ENCODE peak calls at places on chromosomes 6 and 20, in seven cellular contexts. T is neural progenitor cell; D is CD4-positive, alpha-beta T cell; I is sigmoid colon; L is WERI-Rb-1; F is thoracic aorta; C is AG04450. R is an unnamed sample.

GRCh38 chr6:137724495-137725211 is 142.4 kb upstream of the TNFAIP3 start:
- DNase-seq in T (no peak), C (no peak), F (no peak), D (no peak), I (peak; percentile 67), L (no peak), R (no peak)

GRCh38 chr20:57505991-57506390 is 18.9 kb downstream of the CTCFL start:
- DNase-seq in L (no peak), D (no peak), T (no peak), F (no peak), C (no peak), I (no peak), R (no peak)

GRCh38 chr6:158629376-158630221 is 14.9 kb downstream of the DYNLT1 start:
- DNase-seq in L (peak; percentile 56), T (peak; percentile 40), C (no peak), I (no peak), F (no peak), D (peak; percentile 39), R (no peak)

GRCh38 chr6:64683682-64684081 is 1023.3 kb downstream of the EYS start:
- DNase-seq in D (no peak), C (no peak), I (no peak), F (no peak), T (peak; percentile 43), L (no peak), R (no peak)

GRCh38 chr6:15317934-15318902 is 72.3 kb downstream of the JARID2 start:
- DNase-seq in F (no peak), C (no peak), D (no peak), T (peak; percentile 68), L (no peak), I (no peak), R (no peak)

GRCh38 chr6:34235605-34236422 is 859 bp upstream of the HMGA1 start:
- DNase-seq in C (no peak), F (no peak), D (peak; percentile 63), T (peak; percentile 96), L (peak; percentile 34), I (peak; percentile 78), R (no peak)

GRCh38 chr20:10649817-10650200 is 24.0 kb downstream of the JAG1 start:
- DNase-seq in C (no peak), F (no peak), I (no peak), T (no peak), D (no peak), L (no peak), R (no peak)

GRCh38 chr20:7629880-7630279 is 310.4 kb downstream of the HAO1 start:
- DNase-seq in C (no peak), D (no peak), I (no peak), T (no peak), F (no peak), L (no peak), R (no peak)

GRCh38 chr6:151389640-151390275 is 1.6 kb downstream of the ZBTB2 start:
- DNase-seq in D (no peak), L (peak; percentile 35), F (peak; percentile 24), C (no peak), T (peak; percentile 72), I (peak; percentile 86), R (no peak)

GRCh38 chr6:89379281-89379680 is 26.8 kb upstream of the UBE2J1 start:
- DNase-seq in I (no peak), L (no peak), F (no peak), D (no peak), C (no peak), T (no peak), R (no peak)

GRCh38 chr6:78947529-78947928 is 80.2 kb downstream of the IRAK1BP1 start:
- DNase-seq in C (peak; percentile 15), D (no peak), T (no peak), F (no peak), L (no peak), I (no peak), R (no peak)

GRCh38 chr20:57856658-57857057 is 146.8 kb upstream of the PMEPA1 start:
- DNase-seq in T (no peak), F (no peak), L (no peak), D (peak; percentile 12), I (peak; percentile 22), C (no peak), R (no peak)

GRCh38 chr20:49045440-49046086 is 549 bp upstream of the CSE1L start:
- DNase-seq in L (no peak), C (no peak), D (no peak), F (no peak), I (peak; percentile 73), T (no peak), R (no peak)

GRCh38 chr20:16732506-16733152 is 2.8 kb downstream of the SNRPB2 start:
- DNase-seq in D (no peak), F (no peak), T (no peak), L (no peak), I (no peak), C (no peak), R (no peak)

GRCh38 chr6:166420351-166420750 is 37.6 kb upstream of the MPC1 start:
- DNase-seq in D (no peak), L (no peak), T (no peak), I (no peak), F (no peak), C (no peak), R (no peak)

GRCh38 chr6:125066140-125066539 is 87.4 kb upstream of the TPD52L1 start:
- DNase-seq in T (no peak), C (no peak), I (no peak), L (no peak), F (no peak), D (no peak), R (no peak)

GRCh38 chr6:135722182-135722581 is 129.3 kb upstream of the PDE7B start:
- DNase-seq in D (no peak), F (no peak), L (no peak), T (no peak), I (no peak), C (no peak), R (no peak)

GRCh38 chr20:5526516-5526915 is 209.8 kb upstream of the PROKR2 start:
- DNase-seq in L (no peak), C (no peak), D (no peak), I (no peak), T (peak; percentile 56), F (no peak), R (no peak)

GRCh38 chr6:105835373-105835772 is 250.8 kb upstream of the PRDM1 start:
- DNase-seq in F (no peak), C (no peak), T (peak; percentile 78), D (peak; percentile 5), L (peak; percentile 75), I (no peak), R (no peak)

GRCh38 chr6:157649311-157650260 is 173.5 kb upstream of the SNX9 start:
- DNase-seq in C (no peak), T (no peak), I (peak; percentile 68), F (no peak), L (no peak), D (no peak), R (no peak)

GRCh38 chr6:2713473-2714358 is 37.0 kb downstream of the MYLK4 start:
- DNase-seq in D (no peak), L (no peak), I (no peak), T (no peak), C (peak; percentile 3), F (no peak), R (no peak)

GRCh38 chr6:53793318-53793975 is 1.4 kb upstream of the LRRC1 start:
- DNase-seq in D (no peak), I (peak; percentile 67), F (no peak), L (peak; percentile 75), C (peak; percentile 24), T (peak; percentile 60), R (peak; percentile 13)

GRCh38 chr6:42440027-42440426 is 11.7 kb downstream of the TRERF1 start:
- DNase-seq in F (no peak), I (no peak), L (peak; percentile 6), C (no peak), D (no peak), T (no peak), R (no peak)
- H3K27ac ChIP-seq in F (no peak overlapping the region), I (peak overlapping the region; percentile 83), L (no peak overlapping the region), C (peak overlapping the region; percentile 70), D (no peak overlapping the region), T (no peak overlapping the region), R (peak overlapping the region; percentile 81)

DNA sequence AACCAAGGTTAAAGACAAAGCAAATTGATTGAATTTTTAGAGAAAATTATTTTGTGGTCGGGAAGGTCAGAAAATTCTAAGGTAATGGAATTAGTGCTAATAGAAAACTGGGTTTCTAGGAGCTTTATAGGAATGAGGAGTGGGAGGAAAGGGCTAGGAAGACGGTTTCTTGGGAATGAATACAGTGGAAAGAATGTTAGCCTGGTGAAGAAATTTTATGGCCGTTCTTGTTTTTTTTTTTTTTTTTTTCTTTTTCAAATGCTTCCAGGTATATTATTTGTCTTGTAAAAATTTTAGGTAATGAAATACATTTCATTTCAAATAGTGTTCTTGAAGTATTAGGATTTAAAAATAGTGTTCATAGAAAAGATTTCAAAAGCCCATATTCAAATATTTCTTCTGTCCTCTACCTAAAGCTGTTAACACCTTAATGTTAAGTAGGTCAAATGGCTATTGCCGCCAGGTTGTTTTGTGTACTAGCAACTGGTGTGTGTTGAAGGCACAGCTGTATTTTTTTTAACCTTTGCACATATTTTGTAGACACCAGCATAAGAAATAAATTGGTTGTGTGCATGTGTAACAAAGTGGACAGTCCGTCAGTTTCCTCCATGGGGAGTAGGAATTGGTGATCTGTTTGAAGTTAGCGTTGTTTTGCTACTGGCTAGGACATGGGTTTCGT is 32.3 kb downstream of the AFDN start:
- DNase-seq in L (no peak), C (no peak), D (no peak), F (no peak), I (no peak), T (no peak), R (no peak)
- H3K27ac ChIP-seq in L (no peak overlapping the region), C (no peak overlapping the region), D (no peak overlapping the region), F (no peak overlapping the region), I (peak overlapping the region; percentile 75), T (no peak overlapping the region), R (peak overlapping the region; percentile 82)

DNA sequence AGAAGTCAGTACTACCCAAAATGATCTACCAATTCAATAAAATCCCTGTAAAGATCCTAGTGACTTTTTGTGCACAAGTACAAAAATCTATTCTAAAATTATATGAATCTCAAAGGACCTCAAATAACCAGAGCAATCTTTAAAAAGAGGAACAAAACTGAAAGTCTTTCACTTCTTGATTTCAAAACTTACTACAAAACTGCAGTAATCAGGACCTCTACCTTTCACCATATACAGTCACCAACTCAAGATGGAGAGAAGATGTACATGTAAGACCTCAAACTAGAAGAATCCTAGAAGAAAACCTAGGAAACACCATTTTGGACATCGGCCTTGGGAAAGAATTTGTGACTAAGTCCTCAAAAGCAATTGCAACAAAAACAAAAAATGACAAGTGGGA is 109.5 kb upstream of the CD93 start:
- DNase-seq in L (no peak), I (no peak), F (no peak), C (no peak), T (no peak), D (no peak), R (no peak)
- H3K27ac ChIP-seq in L (no peak overlapping the region), I (no peak overlapping the region), F (no peak overlapping the region), C (no peak overlapping the region), T (no peak overlapping the region), D (no peak overlapping the region), R (no peak overlapping the region)

DNA sequence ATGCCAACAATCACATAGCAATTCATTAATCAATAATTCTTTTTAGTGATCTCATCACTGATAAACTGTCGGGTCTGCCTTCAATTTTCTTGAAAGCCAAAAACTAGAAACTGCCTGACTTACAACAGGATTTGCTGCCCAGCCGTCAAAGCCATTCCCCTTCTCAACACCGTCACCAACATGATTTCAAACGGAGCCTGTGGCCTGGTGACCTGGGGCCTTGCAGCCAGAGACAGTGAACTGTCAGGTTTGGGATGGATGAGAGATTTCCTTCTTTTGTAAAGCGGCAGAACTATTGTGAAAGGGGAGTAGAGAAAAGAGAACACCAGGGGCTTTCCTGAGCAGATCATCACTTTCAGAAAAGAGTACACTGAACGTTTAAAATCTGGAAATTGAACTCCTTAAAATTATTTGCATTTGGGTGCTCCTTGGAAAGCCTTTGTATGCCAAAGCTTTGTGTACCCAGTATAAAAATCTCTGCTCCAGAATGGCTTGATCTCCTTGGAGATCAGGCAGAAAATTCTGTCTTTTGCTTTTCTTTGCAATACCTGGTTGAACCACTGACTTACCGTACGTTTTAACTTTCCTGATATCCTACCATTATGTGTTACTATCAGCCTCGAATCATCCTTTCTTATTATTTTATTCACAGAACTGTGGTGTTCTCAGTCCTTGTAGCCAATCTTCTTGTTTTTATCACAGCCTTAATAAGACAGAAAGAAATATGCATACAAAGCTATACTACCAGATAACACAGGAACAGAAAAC is 125.2 kb downstream of the PACRG start:
- DNase-seq in T (peak; percentile 52), F (no peak), I (no peak), C (no peak), L (no peak), D (no peak), R (no peak)
- H3K27ac ChIP-seq in T (no peak overlapping the region), F (no peak overlapping the region), I (no peak overlapping the region), C (no peak overlapping the region), L (peak overlapping the region; percentile 82), D (no peak overlapping the region), R (no peak overlapping the region)

R was measured in Panc1.